ENCODE peak calls at places on chromosome 19, in seven cellular contexts. A, N, O, W, I, Z and X are unnamed samples.

GRCh38 chr19:47465957-47466356 is 5.7 kb downstream of the SLC8A2 start:
- DNase-seq in A (no peak), I (no peak), N (no peak), Z (no peak), W (no peak), O (no peak), X (no peak)

GRCh38 chr19:44925114-44925891 is 10.9 kb downstream of the APOC1 start:
- DNase-seq in O (peak), W (no peak), I (peak), A (peak), Z (no peak), N (no peak), X (no peak)

GRCh38 chr19:36837525-36837901 is 674 bp downstream of the ZNF790 start:
- DNase-seq in W (no peak), Z (no peak), A (no peak), I (no peak), N (no peak), O (no peak), X (no peak)

GRCh38 chr19:17406887-17407196 is 1.4 kb upstream of the BST2 start:
- DNase-seq in A (no peak), W (no peak), N (no peak), Z (no peak), I (no peak), O (no peak), X (no peak)

GRCh38 chr19:45630463-45630862 is 8.7 kb downstream of the EML2 start:
- DNase-seq in I (no peak), W (no peak), A (no peak), O (no peak), Z (no peak), N (no peak), X (no peak)

GRCh38 chr19:6793411-6793810 is 20.9 kb downstream of the VAV1 start:
- DNase-seq in A (no peak), Z (no peak), W (no peak), I (no peak), O (no peak), N (no peak), X (no peak)

GRCh38 chr19:2436384-2436783 is 9.0 kb upstream of the TIMM13 start:
- DNase-seq in O (no peak), I (no peak), Z (no peak), A (no peak), W (no peak), N (no peak), X (no peak)

GRCh38 chr19:58477871-58478270 is 1.7 kb downstream of the ZNF446 start:
- DNase-seq in Z (no peak), O (peak), A (no peak), W (no peak), I (no peak), N (no peak), X (no peak)

GRCh38 chr19:54616840-54617560 is 13.3 kb upstream of the LILRB1 start:
- DNase-seq in A (peak), O (no peak), N (no peak), W (no peak), I (no peak), Z (no peak), X (no peak)

GRCh38 chr19:33248954-33249613 is 23.4 kb upstream of the SLC7A10 start:
- DNase-seq in Z (no peak), W (no peak), N (no peak), O (peak), A (no peak), I (no peak), X (no peak)

GRCh38 chr19:46845959-46846459 is 4.6 kb downstream of the AP2S1 start:
- DNase-seq in Z (no peak), I (no peak), O (peak), N (no peak), W (no peak), A (no peak), X (no peak)

GRCh38 chr19:48603001-48603400 is 3.5 kb upstream of the SPACA4 start:
- DNase-seq in I (no peak), Z (no peak), O (no peak), N (no peak), W (no peak), A (no peak), X (no peak)

GRCh38 chr19:52748336-52748950 is 13.6 kb upstream of the ZNF611 start:
- DNase-seq in I (no peak), Z (peak), W (no peak), A (no peak), N (no peak), O (no peak), X (no peak)

GRCh38 chr19:18282021-18282787 is 782 bp upstream of the JUND start:
- DNase-seq in I (no peak), A (no peak), Z (no peak), N (no peak), W (no peak), O (peak), X (peak)

GRCh38 chr19:39409207-39409885 is 2.7 kb downstream of the ZFP36 start:
- DNase-seq in A (peak), W (no peak), I (peak), Z (peak), O (peak), N (peak), X (peak)

GRCh38 chr19:10767726-10768125 is 49.8 kb downstream of the DNM2 start:
- DNase-seq in Z (no peak), I (no peak), O (no peak), N (no peak), W (no peak), A (no peak), X (no peak)

GRCh38 chr19:35048911-35049411 is 7.4 kb downstream of the HPN start:
- DNase-seq in N (no peak), O (peak), I (no peak), W (no peak), A (peak), Z (no peak), X (peak)

GRCh38 chr19:14072535-14073231 is at the start of gene MISP3:
- DNase-seq in I (no peak), N (no peak), O (peak), A (no peak), Z (no peak), W (no peak), X (peak)

GRCh38 chr19:58571575-58571947 is 1.6 kb downstream of the MZF1 start:
- DNase-seq in Z (no peak), I (peak), N (no peak), W (no peak), O (no peak), A (no peak), X (no peak)

GRCh38 chr19:35136231-35136630 is 1.4 kb upstream of the LGI4 start:
- DNase-seq in Z (no peak), N (no peak), O (no peak), W (no peak), I (no peak), A (no peak), X (no peak)

GRCh38 chr19:50008532-50008931 is 16.6 kb downstream of the VRK3 start:
- DNase-seq in A (no peak), O (no peak), I (no peak), Z (no peak), N (no peak), W (peak), X (no peak)

GRCh38 chr19:17718988-17719711 is at the start of gene MAP1S:
- DNase-seq in I (peak), O (peak), Z (peak), W (peak), A (no peak), N (peak), X (peak)

GRCh38 chr19:19366691-19367396 is 38.6 kb upstream of the GATAD2A start:
- DNase-seq in Z (peak), A (peak), O (peak), I (peak), N (peak), W (peak), X (peak)

GRCh38 chr19:31125071-31125470 is 224.2 kb downstream of the TSHZ3 start:
- DNase-seq in I (no peak), O (no peak), Z (no peak), W (no peak), A (no peak), N (no peak), X (no peak)

GRCh38 chr19:1169921-1170885 is 3.9 kb downstream of the SBNO2 start:
- DNase-seq in A (no peak), N (no peak), I (peak), Z (no peak), W (no peak), O (no peak), X (no peak)